ENCODE peak calls at places on chromosomes 13 and 19, in four cellular contexts. E is K562, G is GM12878, B is HepG2. A is an unnamed sample.

GRCh38 chr19:34960103-34960805 is 3.8 kb downstream of the ZNF792 start:
- DNase-seq in G (no peak), B (no peak), E (no peak), A (no peak)

GRCh38 chr13:64855506-64855905 is 2374.6 kb downstream of the PCDH9 start:
- DNase-seq in G (no peak), B (no peak), E (no peak), A (no peak)

GRCh38 chr13:66565261-66565660 is 664.9 kb downstream of the PCDH9 start:
- DNase-seq in G (no peak), B (no peak), E (no peak), A (no peak)

GRCh38 chr19:49857834-49858590 is 7.1 kb downstream of the PTOV1 start:
- DNase-seq in G (no peak), E (no peak), B (no peak), A (no peak)

GRCh38 chr13:80010286-80010831 is 330.6 kb downstream of the SPRY2 start:
- DNase-seq in B (no peak), E (no peak), G (no peak), A (no peak)

GRCh38 chr13:28705734-28706133 is 13.0 kb downstream of the SLC46A3 start:
- DNase-seq in E (no peak), B (no peak), G (no peak), A (no peak)

GRCh38 chr19:33309826-33310225 is 7.5 kb upstream of the CEBPA start:
- DNase-seq in G (no peak), E (no peak), B (no peak), A (no peak)

GRCh38 chr13:51804295-51805172 is 571 bp upstream of the DHRS12 start:
- DNase-seq in E (no peak), G (no peak), B (no peak), A (no peak)

GRCh38 chr13:52319876-52320275 is 86.1 kb downstream of the THSD1 start:
- DNase-seq in E (no peak), B (no peak), G (no peak), A (no peak)

GRCh38 chr19:10762656-10763055 is 44.8 kb downstream of the DNM2 start:
- DNase-seq in B (no peak), G (no peak), E (no peak), A (no peak)

GRCh38 chr19:15155296-15155695 is 45.5 kb downstream of the NOTCH3 start:
- DNase-seq in G (no peak), B (no peak), E (no peak), A (no peak)

GRCh38 chr13:49356224-49356623 is 87.6 kb downstream of the CAB39L start:
- DNase-seq in B (no peak), E (no peak), G (no peak), A (no peak)

GRCh38 chr13:97385146-97385545 is 48.8 kb upstream of the RAP2A start:
- DNase-seq in B (no peak), G (no peak), E (no peak), A (no peak)

GRCh38 chr13:50128406-50129048 is 113.3 kb downstream of the KCNRG start:
- DNase-seq in E (no peak), G (no peak), B (no peak), A (peak; percentile 45)

GRCh38 chr19:46573679-46574522 is 27.2 kb upstream of the CALM3 start:
- DNase-seq in E (no peak), B (peak; percentile 13), G (no peak), A (no peak)

GRCh38 chr19:12665646-12666304 is 767 bp downstream of the MAN2B1 start:
- DNase-seq in E (no peak), G (no peak), B (no peak), A (no peak)

GRCh38 chr13:51726446-51727185 is 77.3 kb downstream of the DHRS12 start:
- DNase-seq in B (no peak), E (no peak), G (no peak), A (no peak)

GRCh38 chr13:77370888-77371287 is 44.0 kb upstream of the MYCBP2 start:
- DNase-seq in B (no peak), G (no peak), E (no peak), A (no peak)

GRCh38 chr13:51934461-51935087 is 72.8 kb downstream of the CCDC70 start:
- DNase-seq in G (no peak), E (no peak), B (no peak), A (no peak)

GRCh38 chr19:36418287-36419001 is at the start of gene ZFP82:
- DNase-seq in G (peak; percentile 37), E (peak; percentile 75), B (peak; percentile 54), A (peak; percentile 86)

GRCh38 chr13:31765441-31765840 is 26.1 kb downstream of the RXFP2 start:
- DNase-seq in E (no peak), B (no peak), G (no peak), A (no peak)

GRCh38 chr13:41962994-41963393 is 2.1 kb upstream of the VWA8 start:
- DNase-seq in G (no peak), B (no peak), E (no peak), A (no peak)

GRCh38 chr13:85521586-85521985 is 277.6 kb downstream of the SLITRK6 start:
- DNase-seq in B (no peak), E (no peak), G (no peak), A (no peak)

GRCh38 chr19:11025445-11025844 is 63.8 kb upstream of the LDLR start:
- DNase-seq in B (no peak), G (no peak), E (no peak), A (no peak)

GRCh38 chr13:112331675-112332074 is 44.5 kb upstream of the SPACA7 start:
- DNase-seq in E (no peak), G (no peak), B (no peak), A (no peak)

GRCh38 chr13:40096357-40096911 is 441.0 kb downstream of the COG6 start:
- DNase-seq in B (no peak), E (no peak), G (no peak), A (no peak)

GRCh38 chr13:95349267-95349666 is 48.0 kb upstream of the ABCC4 start:
- DNase-seq in G (no peak), B (no peak), E (peak; percentile 49), A (no peak)

GRCh38 chr19:54399189-54399588 is 16.1 kb upstream of the TTYH1 start:
- DNase-seq in E (no peak), B (no peak), G (no peak), A (no peak)

GRCh38 chr19:17755977-17756670 is 4.8 kb downstream of the FCHO1 start:
- DNase-seq in E (peak; percentile 54), B (no peak), G (peak; percentile 37), A (peak; percentile 86)

DNA sequence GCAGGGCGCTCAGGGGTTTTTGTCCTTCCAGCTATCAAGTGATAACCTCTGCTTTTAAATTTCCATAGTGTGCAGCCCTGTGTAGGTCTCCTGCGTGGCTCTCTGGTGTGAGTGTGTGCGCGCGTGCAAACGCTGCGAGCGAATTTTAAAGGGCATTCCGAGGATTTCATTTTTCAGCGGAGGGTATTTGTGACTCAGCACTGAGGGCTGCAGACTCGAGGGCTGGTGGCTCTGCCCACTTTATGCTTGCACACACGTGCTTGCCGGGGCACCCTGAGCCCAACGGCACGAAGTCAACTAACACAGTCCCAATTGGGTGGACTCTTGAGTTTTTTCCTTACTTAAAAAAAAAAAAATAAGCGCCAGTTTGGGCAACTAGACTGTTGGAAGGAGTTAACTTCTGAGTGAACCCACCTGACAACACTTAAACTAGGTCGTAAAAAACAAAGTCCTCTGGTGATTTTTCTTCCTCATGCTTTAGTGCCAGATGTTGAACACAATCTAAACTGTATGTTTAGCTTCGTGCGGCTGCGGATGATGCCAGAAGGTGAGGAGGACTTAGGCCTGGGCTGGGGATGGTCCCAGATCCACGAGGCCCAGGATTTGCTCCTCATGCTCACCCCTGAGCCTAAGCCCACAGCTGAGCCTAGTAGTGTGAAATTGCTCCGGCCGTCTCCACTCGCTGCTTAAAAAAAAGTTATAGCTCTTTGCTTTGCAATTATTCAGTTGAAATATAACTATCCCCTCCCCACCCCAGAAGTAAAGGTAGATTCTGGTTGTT is 2.1 kb downstream of the FGF9 start:
- DNase-seq in B (no peak), G (no peak), E (no peak), A (no peak)
- TF ChIP-seq USF2 in B (no peak), G (no peak), E (no peak), A (no peak)

DNA sequence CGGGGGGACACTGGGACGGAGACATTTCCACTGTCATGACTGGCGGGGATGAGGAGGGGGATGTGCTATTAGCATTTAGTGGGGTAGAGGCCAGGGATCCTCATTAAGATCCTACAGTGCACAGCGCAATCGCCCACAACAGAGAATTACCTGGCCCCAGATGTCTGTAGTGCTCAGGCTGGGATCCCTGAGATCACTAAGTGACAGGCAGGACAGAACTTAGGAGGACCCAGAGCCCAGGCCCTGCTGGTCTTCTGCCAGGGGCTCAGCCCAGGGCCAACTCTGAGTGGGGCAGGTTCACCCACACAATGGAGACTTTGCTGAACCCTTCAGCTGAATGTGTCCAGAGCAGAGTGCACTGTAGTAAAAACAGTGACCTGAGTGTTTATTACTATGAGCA is 4.6 kb downstream of the RANBP3 start:
- DNase-seq in B (no peak), E (no peak), G (no peak), A (no peak)
- TF ChIP-seq NR2C2 in B (no peak), E (no peak), G (no peak), A (no peak)

GRCh38 chr13:29908917-29909755 is 58.7 kb upstream of the UBL3 start:
- DNase-seq in E (no peak), G (no peak), B (no peak), A (no peak)

GRCh38 chr13:29908411-29908810 is 58.0 kb upstream of the UBL3 start:
- DNase-seq in E (no peak), B (no peak), G (no peak), A (no peak)

GRCh38 chr13:29907670-29908069 is 57.3 kb upstream of the UBL3 start:
- DNase-seq in E (no peak), B (no peak), G (no peak), A (no peak)

GRCh38 chr13:29911781-29912478 is 61.5 kb upstream of the UBL3 start:
- DNase-seq in G (no peak), E (no peak), B (no peak), A (no peak)

DNA sequence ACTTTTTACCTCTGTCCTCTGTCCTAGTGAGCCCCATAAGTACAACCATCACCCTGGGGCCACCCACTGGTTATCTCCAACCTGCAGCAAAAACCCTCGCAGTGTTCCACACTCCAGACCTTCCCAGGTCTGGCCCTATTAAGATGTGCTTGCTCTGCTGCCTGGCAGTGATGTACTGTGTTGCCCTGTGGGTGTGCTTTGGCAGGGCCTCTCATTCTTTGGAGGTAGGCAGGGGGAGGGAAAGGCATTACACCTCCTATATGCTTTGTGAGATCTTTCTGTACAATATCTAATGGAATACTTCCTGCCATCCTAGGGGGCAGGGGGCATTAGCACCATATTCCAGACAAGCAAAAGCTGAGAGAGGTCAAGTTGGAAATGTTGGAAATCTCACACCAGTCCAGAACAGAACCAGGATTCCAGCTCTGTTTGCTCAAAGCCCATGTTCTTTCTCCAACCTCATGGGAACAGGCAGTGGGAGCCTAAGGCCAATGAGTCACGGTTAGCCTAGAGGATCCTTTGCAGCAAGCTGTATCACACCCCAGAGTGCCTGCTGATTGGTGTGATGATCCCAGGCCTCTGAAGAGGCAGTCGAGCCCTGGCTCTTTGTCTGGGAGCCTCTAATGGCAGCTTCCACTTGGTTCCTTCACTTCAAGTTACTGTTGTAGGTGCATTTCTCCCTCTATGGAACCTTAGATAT is 59.7 kb upstream of the UBL3 start:
- DNase-seq in E (no peak), G (no peak), B (no peak), A (no peak)
- TF ChIP-seq USF2 in E (no peak), G (no peak), B (no peak), A (no peak)

GRCh38 chr19:1085053-1085658 is 10.0 kb downstream of the POLR2E start:
- DNase-seq in B (no peak), G (no peak), E (no peak), A (no peak)
- TF ChIP-seq NR2C2 in B (no peak), G (no peak), E (no peak), A (no peak)